ENCODE peak calls at places on chromosomes 6 and 20, in six cellular contexts. P is AG04450; S is psoas muscle; W is activated CD8-positive, alpha-beta T cell treated with anti-CD3 and anti-CD28 coated beads for 36 hours; G is T-helper 2 cell; X is activated CD4-positive, alpha-beta T cell treated with anti-CD3 and anti-CD28 coated beads, Interleukin-2, amount 50 U/mL, for 4 hours. I is an unnamed sample.
A peak's percentile ranks its signal among the peaks of the same experiment; 100 is the strongest.

GRCh38 chr6:35703554-35703953 is 14.8 kb upstream of the FKBP5 start:
- DNase-seq in P (no peak), S (no peak), W (no peak), G (peak; percentile 29), X (no peak), I (no peak)

GRCh38 chr6:84728602-84729001 is 35.8 kb downstream of the TBX18 start:
- DNase-seq in P (no peak), S (no peak), W (no peak), G (no peak), X (no peak), I (no peak)

GRCh38 chr20:22462975-22463914 is 121.1 kb downstream of the FOXA2 start:
- DNase-seq in P (no peak), S (no peak), W (no peak), G (no peak), X (no peak), I (no peak)

GRCh38 chr6:138242987-138243592 is 24.8 kb upstream of the PBOV1 start:
- DNase-seq in P (no peak), S (no peak), W (no peak), G (no peak), X (no peak), I (no peak)

GRCh38 chr6:96755096-96755495 is 82.2 kb downstream of the GPR63 start:
- DNase-seq in P (no peak), S (no peak), W (no peak), G (no peak), X (no peak), I (no peak)

GRCh38 chr6:112979830-112980229 is 632.7 kb downstream of the RFPL4B start:
- DNase-seq in P (no peak), S (no peak), W (no peak), G (no peak), X (no peak), I (no peak)

GRCh38 chr20:24842591-24843442 is 106.3 kb upstream of the CST7 start:
- DNase-seq in P (no peak), S (no peak), W (no peak), G (no peak), X (no peak), I (no peak)

GRCh38 chr20:52746768-52747167 is 225.4 kb upstream of the TSHZ2 start:
- DNase-seq in P (no peak), S (no peak), W (no peak), G (no peak), X (no peak), I (no peak)

GRCh38 chr6:67766061-67766460 is 869.0 kb upstream of the ADGRB3 start:
- DNase-seq in P (no peak), S (no peak), W (no peak), G (no peak), X (no peak), I (no peak)

GRCh38 chr6:67210450-67210849 is 1424.6 kb upstream of the ADGRB3 start:
- DNase-seq in P (no peak), S (no peak), W (no peak), G (no peak), X (no peak), I (no peak)

GRCh38 chr6:170026272-170027110 is 264.4 kb downstream of the DLL1 start:
- DNase-seq in P (no peak), S (no peak), W (no peak), G (no peak), X (no peak), I (no peak)

GRCh38 chr6:93139408-93140081 is 279.8 kb downstream of the EPHA7 start:
- DNase-seq in P (no peak), S (no peak), W (no peak), G (peak; percentile 72), X (no peak), I (no peak)

GRCh38 chr20:47785900-47786762 is 850 bp upstream of the SULF2 start:
- DNase-seq in P (no peak), S (peak; percentile 62), W (peak; percentile 45), G (no peak), X (no peak), I (peak; percentile 76)

GRCh38 chr6:13275435-13275989 is 52.8 kb downstream of the TBC1D7 start:
- DNase-seq in P (no peak), S (no peak), W (no peak), G (no peak), X (no peak), I (no peak)